ENCODE peak calls at places on chromosomes 7 and 10, in nine cellular contexts. One of them, this sample, is unnamed.

GRCh38 chr7:37480642-37481041 is 32.0 kb upstream of the ELMO1 start:
- DNase-seq in psoas muscle: no peak
- DNase-seq in AG04449: no peak
- DNase-seq in cardiac fibroblast: no peak
- DNase-seq in heart right ventricle: peak
- DNase-seq in endodermal cell: no peak
- DNase-seq in MM.1S: no peak
- DNase-seq in lower leg skin: peak
- DNase-seq in mucosa of descending colon: no peak
- DNase-seq in this sample: no peak

GRCh38 chr7:104643587-104644217 is 315.3 kb downstream of the LHFPL3 start:
- DNase-seq in psoas muscle: no peak
- DNase-seq in AG04449: no peak
- DNase-seq in cardiac fibroblast: peak
- DNase-seq in heart right ventricle: no peak
- DNase-seq in endodermal cell: peak
- DNase-seq in MM.1S: peak
- DNase-seq in lower leg skin: no peak
- DNase-seq in mucosa of descending colon: no peak
- DNase-seq in this sample: peak

GRCh38 chr10:7538970-7539694 is 127.6 kb downstream of the ITIH5 start:
- DNase-seq in psoas muscle: no peak
- DNase-seq in AG04449: no peak
- DNase-seq in cardiac fibroblast: no peak
- DNase-seq in heart right ventricle: no peak
- DNase-seq in endodermal cell: no peak
- DNase-seq in MM.1S: no peak
- DNase-seq in lower leg skin: no peak
- DNase-seq in mucosa of descending colon: no peak
- DNase-seq in this sample: no peak

GRCh38 chr7:159068893-159069448 is 75.7 kb downstream of the VIPR2 start:
- DNase-seq in psoas muscle: no peak
- DNase-seq in AG04449: no peak
- DNase-seq in cardiac fibroblast: no peak
- DNase-seq in heart right ventricle: peak
- DNase-seq in endodermal cell: no peak
- DNase-seq in MM.1S: no peak
- DNase-seq in lower leg skin: no peak
- DNase-seq in mucosa of descending colon: no peak
- DNase-seq in this sample: no peak

GRCh38 chr7:120550494-120551048 is 277.6 kb downstream of the KCND2 start:
- DNase-seq in psoas muscle: no peak
- DNase-seq in AG04449: no peak
- DNase-seq in cardiac fibroblast: peak
- DNase-seq in heart right ventricle: no peak
- DNase-seq in endodermal cell: no peak
- DNase-seq in MM.1S: peak
- DNase-seq in lower leg skin: no peak
- DNase-seq in mucosa of descending colon: no peak
- DNase-seq in this sample: peak

GRCh38 chr7:43905954-43906326 is 456 bp downstream of the URGCP start:
- DNase-seq in psoas muscle: peak
- DNase-seq in AG04449: no peak
- DNase-seq in cardiac fibroblast: peak
- DNase-seq in heart right ventricle: peak
- DNase-seq in endodermal cell: peak
- DNase-seq in MM.1S: peak
- DNase-seq in lower leg skin: no peak
- DNase-seq in mucosa of descending colon: peak
- DNase-seq in this sample: peak

GRCh38 chr7:106731207-106731606 is 70.2 kb upstream of the CCDC71L start:
- DNase-seq in psoas muscle: no peak
- DNase-seq in AG04449: no peak
- DNase-seq in cardiac fibroblast: peak
- DNase-seq in heart right ventricle: peak
- DNase-seq in endodermal cell: no peak
- DNase-seq in MM.1S: peak
- DNase-seq in lower leg skin: no peak
- DNase-seq in mucosa of descending colon: no peak
- DNase-seq in this sample: no peak

GRCh38 chr10:48788551-48788950 is 103.9 kb downstream of the WDFY4 start:
- DNase-seq in psoas muscle: no peak
- DNase-seq in AG04449: no peak
- DNase-seq in cardiac fibroblast: no peak
- DNase-seq in heart right ventricle: no peak
- DNase-seq in endodermal cell: no peak
- DNase-seq in MM.1S: no peak
- DNase-seq in lower leg skin: no peak
- DNase-seq in mucosa of descending colon: no peak
- DNase-seq in this sample: no peak

GRCh38 chr7:132520591-132520990 is 55.7 kb downstream of the PLXNA4 start:
- DNase-seq in psoas muscle: no peak
- DNase-seq in AG04449: no peak
- DNase-seq in cardiac fibroblast: no peak
- DNase-seq in heart right ventricle: no peak
- DNase-seq in endodermal cell: no peak
- DNase-seq in MM.1S: no peak
- DNase-seq in lower leg skin: no peak
- DNase-seq in mucosa of descending colon: no peak
- DNase-seq in this sample: no peak

GRCh38 chr7:100378114-100378760 is 5.0 kb downstream of the PILRA start:
- DNase-seq in psoas muscle: no peak
- DNase-seq in AG04449: no peak
- DNase-seq in cardiac fibroblast: no peak
- DNase-seq in heart right ventricle: no peak
- DNase-seq in endodermal cell: no peak
- DNase-seq in MM.1S: no peak
- DNase-seq in lower leg skin: no peak
- DNase-seq in mucosa of descending colon: no peak
- DNase-seq in this sample: no peak
- H3K4me3 ChIP-seq in psoas muscle: no peak
- H3K4me3 ChIP-seq in AG04449: no peak
- H3K4me3 ChIP-seq in cardiac fibroblast: no peak
- H3K4me3 ChIP-seq in heart right ventricle: no peak
- H3K4me3 ChIP-seq in endodermal cell: no peak
- H3K4me3 ChIP-seq in MM.1S: no peak
- H3K4me3 ChIP-seq in lower leg skin: no peak
- H3K4me3 ChIP-seq in mucosa of descending colon: no peak
- H3K4me3 ChIP-seq in this sample: no peak

DNA sequence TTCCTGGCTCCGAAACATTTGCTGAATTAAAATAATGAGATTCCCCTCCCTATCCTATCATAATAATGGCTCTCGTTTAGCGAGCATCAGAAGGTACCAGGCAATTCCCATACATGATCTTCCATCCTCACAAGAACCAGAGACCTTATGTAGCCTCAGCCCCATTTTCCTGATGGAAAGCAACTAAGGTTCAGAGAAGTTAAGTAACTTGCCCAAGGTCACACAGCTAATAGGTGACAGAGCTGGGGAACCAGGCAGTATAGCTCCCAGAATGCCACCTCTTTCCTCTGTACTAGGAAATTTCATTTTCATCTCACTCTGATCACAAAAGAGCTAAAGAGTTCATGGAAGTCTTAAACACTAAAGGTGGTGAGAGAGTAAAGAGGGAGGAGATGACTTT is 2.4 kb downstream of the SLIT1 start:
- DNase-seq in psoas muscle: no peak
- DNase-seq in AG04449: no peak
- DNase-seq in cardiac fibroblast: no peak
- DNase-seq in heart right ventricle: no peak
- DNase-seq in endodermal cell: no peak
- DNase-seq in MM.1S: no peak
- DNase-seq in lower leg skin: no peak
- DNase-seq in mucosa of descending colon: no peak
- DNase-seq in this sample: no peak
- H3K4me3 ChIP-seq in psoas muscle: no peak
- H3K4me3 ChIP-seq in AG04449: no peak
- H3K4me3 ChIP-seq in cardiac fibroblast: no peak
- H3K4me3 ChIP-seq in heart right ventricle: no peak
- H3K4me3 ChIP-seq in endodermal cell: no peak
- H3K4me3 ChIP-seq in MM.1S: no peak
- H3K4me3 ChIP-seq in lower leg skin: no peak
- H3K4me3 ChIP-seq in mucosa of descending colon: no peak
- H3K4me3 ChIP-seq in this sample: no peak

GRCh38 chr7:128071376-128071775 is 40.1 kb upstream of the LRRC4 start:
- DNase-seq in psoas muscle: no peak
- DNase-seq in AG04449: no peak
- DNase-seq in cardiac fibroblast: no peak
- DNase-seq in heart right ventricle: no peak
- DNase-seq in endodermal cell: no peak
- DNase-seq in MM.1S: no peak
- DNase-seq in lower leg skin: no peak
- DNase-seq in mucosa of descending colon: no peak
- DNase-seq in this sample: no peak

GRCh38 chr7:128073671-128074070 is 42.4 kb upstream of the LRRC4 start:
- DNase-seq in psoas muscle: peak
- DNase-seq in AG04449: no peak
- DNase-seq in cardiac fibroblast: no peak
- DNase-seq in heart right ventricle: no peak
- DNase-seq in endodermal cell: no peak
- DNase-seq in MM.1S: no peak
- DNase-seq in lower leg skin: no peak
- DNase-seq in mucosa of descending colon: no peak
- DNase-seq in this sample: no peak

GRCh38 chr7:128074336-128074735 is 43.1 kb upstream of the LRRC4 start:
- DNase-seq in psoas muscle: peak
- DNase-seq in AG04449: no peak
- DNase-seq in cardiac fibroblast: no peak
- DNase-seq in heart right ventricle: no peak
- DNase-seq in endodermal cell: no peak
- DNase-seq in MM.1S: no peak
- DNase-seq in lower leg skin: no peak
- DNase-seq in mucosa of descending colon: peak
- DNase-seq in this sample: no peak

GRCh38 chr7:128069367-128070364 is 38.4 kb upstream of the LRRC4 start:
- DNase-seq in psoas muscle: no peak
- DNase-seq in AG04449: no peak
- DNase-seq in cardiac fibroblast: no peak
- DNase-seq in heart right ventricle: no peak
- DNase-seq in endodermal cell: no peak
- DNase-seq in MM.1S: no peak
- DNase-seq in lower leg skin: no peak
- DNase-seq in mucosa of descending colon: no peak
- DNase-seq in this sample: no peak

GRCh38 chr7:128071801-128072200 is 40.6 kb upstream of the LRRC4 start:
- DNase-seq in psoas muscle: no peak
- DNase-seq in AG04449: no peak
- DNase-seq in cardiac fibroblast: no peak
- DNase-seq in heart right ventricle: no peak
- DNase-seq in endodermal cell: no peak
- DNase-seq in MM.1S: no peak
- DNase-seq in lower leg skin: no peak
- DNase-seq in mucosa of descending colon: no peak
- DNase-seq in this sample: no peak
- H3K4me3 ChIP-seq in psoas muscle: no peak
- H3K4me3 ChIP-seq in AG04449: no peak
- H3K4me3 ChIP-seq in cardiac fibroblast: no peak
- H3K4me3 ChIP-seq in heart right ventricle: no peak
- H3K4me3 ChIP-seq in endodermal cell: no peak
- H3K4me3 ChIP-seq in MM.1S: no peak
- H3K4me3 ChIP-seq in lower leg skin: no peak
- H3K4me3 ChIP-seq in mucosa of descending colon: no peak
- H3K4me3 ChIP-seq in this sample: no peak

GRCh38 chr7:4234498-4234855 is 447.6 kb upstream of the FOXK1 start:
- DNase-seq in psoas muscle: no peak
- DNase-seq in AG04449: no peak
- DNase-seq in cardiac fibroblast: no peak
- DNase-seq in heart right ventricle: no peak
- DNase-seq in endodermal cell: no peak
- DNase-seq in MM.1S: no peak
- DNase-seq in lower leg skin: no peak
- DNase-seq in mucosa of descending colon: no peak
- DNase-seq in this sample: no peak
- H3K4me3 ChIP-seq in psoas muscle: no peak
- H3K4me3 ChIP-seq in AG04449: no peak
- H3K4me3 ChIP-seq in cardiac fibroblast: no peak
- H3K4me3 ChIP-seq in heart right ventricle: no peak
- H3K4me3 ChIP-seq in endodermal cell: no peak
- H3K4me3 ChIP-seq in MM.1S: no peak
- H3K4me3 ChIP-seq in lower leg skin: no peak
- H3K4me3 ChIP-seq in mucosa of descending colon: no peak
- H3K4me3 ChIP-seq in this sample: no peak

GRCh38 chr10:110010076-110011069 is 2.6 kb downstream of the ADD3 start:
- DNase-seq in psoas muscle: no peak
- DNase-seq in AG04449: no peak
- DNase-seq in cardiac fibroblast: no peak
- DNase-seq in heart right ventricle: no peak
- DNase-seq in endodermal cell: no peak
- DNase-seq in MM.1S: peak
- DNase-seq in lower leg skin: no peak
- DNase-seq in mucosa of descending colon: no peak
- DNase-seq in this sample: no peak
- H3K4me3 ChIP-seq in psoas muscle: peak
- H3K4me3 ChIP-seq in AG04449: no peak
- H3K4me3 ChIP-seq in cardiac fibroblast: peak
- H3K4me3 ChIP-seq in heart right ventricle: no peak
- H3K4me3 ChIP-seq in endodermal cell: peak
- H3K4me3 ChIP-seq in MM.1S: peak
- H3K4me3 ChIP-seq in lower leg skin: no peak
- H3K4me3 ChIP-seq in mucosa of descending colon: no peak
- H3K4me3 ChIP-seq in this sample: no peak

This sample was measured in fibroblast of mammary gland.